ENCODE peak calls at places on chromosome 21, in eight cellular contexts. R, O, Y, P, G, X, Z and F are unnamed samples.

GRCh38 chr21:44526096-44526997 is 13.6 kb downstream of the KRTAP10-1 start:
- DNase-seq in R (no peak), O (no peak), Y (no peak), P (no peak), G (no peak), X (no peak), Z (no peak), F (no peak)

GRCh38 chr21:35324372-35325220 is 275.5 kb upstream of the RUNX1 start:
- DNase-seq in R (peak), O (peak), Y (peak), P (no peak), G (no peak), X (no peak), Z (no peak), F (peak)

GRCh38 chr21:42113926-42114409 is 42.9 kb downstream of the UMODL1 start:
- DNase-seq in R (no peak), O (peak), Y (no peak), P (no peak), G (no peak), X (no peak), Z (no peak), F (no peak)

GRCh38 chr21:35571910-35572309 is 488.4 kb downstream of the SETD4 start:
- DNase-seq in R (no peak), O (no peak), Y (no peak), P (no peak), G (no peak), X (no peak), Z (no peak), F (no peak)

GRCh38 chr21:30044447-30045064 is 104.8 kb upstream of the GRIK1 start:
- DNase-seq in R (no peak), O (peak), Y (peak), P (no peak), G (no peak), X (peak), Z (peak), F (peak)

GRCh38 chr21:44585892-44586291 is 5.5 kb upstream of the KRTAP10-5 start:
- DNase-seq in R (peak), O (no peak), Y (no peak), P (no peak), G (peak), X (no peak), Z (no peak), F (no peak)

GRCh38 chr21:15759469-15759868 is 29.7 kb downstream of the USP25 start:
- DNase-seq in R (no peak), O (no peak), Y (no peak), P (no peak), G (no peak), X (no peak), Z (no peak), F (no peak)

GRCh38 chr21:46099476-46099875 is 1.6 kb downstream of the COL6A2 start:
- DNase-seq in R (peak), O (peak), Y (no peak), P (no peak), G (peak), X (no peak), Z (no peak), F (no peak)

GRCh38 chr21:17921579-17922530 is 102.7 kb upstream of the C21orf91 start:
- DNase-seq in R (no peak), O (peak), Y (peak), P (no peak), G (no peak), X (no peak), Z (no peak), F (peak)